ENCODE peak calls at places on chromosomes 2 and 18, in six cellular contexts. A is ovary, L is adrenal gland, O is chondrocyte, E is keratinocyte, U is WTC11. J is an unnamed sample.

GRCh38 chr2:128600606-128601297 is 282.1 kb upstream of the HS6ST1 start:
- DNase-seq in E (no peak), O (no peak), A (peak), U (no peak), L (peak), J (no peak)

GRCh38 chr18:74368901-74369705 is 53.5 kb downstream of the C18orf63 start:
- DNase-seq in L (no peak), O (no peak), E (no peak), A (no peak), U (no peak), J (no peak)

GRCh38 chr18:70334728-70335329 is 46.0 kb downstream of the SOCS6 start:
- DNase-seq in L (no peak), O (no peak), U (no peak), A (no peak), E (peak), J (no peak)

GRCh38 chr2:220687231-220687843 is 884.8 kb downstream of the EPHA4 start:
- DNase-seq in L (peak), U (peak), O (peak), A (peak), E (no peak), J (peak)

GRCh38 chr2:77016481-77016880 is 505.7 kb downstream of the LRRTM4 start:
- DNase-seq in E (no peak), L (no peak), A (no peak), O (no peak), U (no peak), J (no peak)

GRCh38 chr18:43013489-43013888 is 102.0 kb downstream of the RIT2 start:
- DNase-seq in L (no peak), E (no peak), O (no peak), A (no peak), U (no peak), J (no peak)

GRCh38 chr18:51391731-51392130 is 194.2 kb upstream of the MEX3C start:
- DNase-seq in E (no peak), U (no peak), L (no peak), O (no peak), A (no peak), J (no peak)

GRCh38 chr2:73984203-73984921 is at the start of gene TET3:
- DNase-seq in A (peak), O (no peak), E (no peak), U (peak), L (no peak), J (peak)

GRCh38 chr18:10353791-10354190 is 100.6 kb upstream of the APCDD1 start:
- DNase-seq in A (no peak), U (no peak), E (peak), O (no peak), L (no peak), J (no peak)

GRCh38 chr2:172516299-172516698 is 39.6 kb upstream of the PDK1 start:
- DNase-seq in E (no peak), L (no peak), U (no peak), A (no peak), O (no peak), J (no peak)

GRCh38 chr2:234495801-234496441 is 960 bp downstream of the ARL4C start:
- DNase-seq in A (no peak), U (peak), L (peak), E (no peak), O (no peak), J (no peak)

GRCh38 chr2:203453858-203454451 is 81.1 kb downstream of the RAPH1 start:
- DNase-seq in A (peak), U (no peak), L (no peak), O (no peak), E (no peak), J (peak)

GRCh38 chr2:123258864-123259263 is 766.2 kb upstream of the CNTNAP5 start:
- DNase-seq in U (no peak), E (no peak), A (no peak), O (no peak), L (no peak), J (no peak)

DNA sequence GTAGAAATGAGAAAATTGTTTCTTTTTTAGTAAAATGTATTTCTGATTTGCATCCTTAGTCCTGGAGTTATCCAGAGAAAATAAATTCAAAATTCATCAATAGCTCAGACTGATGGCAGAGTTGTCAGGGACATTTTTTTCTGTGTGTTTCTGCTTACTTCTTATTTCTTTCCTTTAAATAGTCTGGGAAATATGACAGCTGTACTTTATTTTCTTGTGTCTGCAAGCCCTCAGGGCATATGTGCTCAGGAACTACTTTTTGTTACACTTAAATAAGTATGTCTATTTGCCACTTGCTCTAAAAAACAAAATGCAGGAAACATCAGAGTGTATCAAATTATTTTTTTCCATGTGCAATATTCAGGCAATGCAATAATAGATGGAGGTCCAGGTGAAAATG is 126.8 kb upstream of the UNC80 start:
- DNase-seq in A (no peak), O (no peak), E (no peak), L (no peak), U (no peak), J (no peak)
- TF ChIP-seq CTCF in A (no peak), O (no peak), E (no peak), L (no peak), U (no peak), J (no peak)

DNA sequence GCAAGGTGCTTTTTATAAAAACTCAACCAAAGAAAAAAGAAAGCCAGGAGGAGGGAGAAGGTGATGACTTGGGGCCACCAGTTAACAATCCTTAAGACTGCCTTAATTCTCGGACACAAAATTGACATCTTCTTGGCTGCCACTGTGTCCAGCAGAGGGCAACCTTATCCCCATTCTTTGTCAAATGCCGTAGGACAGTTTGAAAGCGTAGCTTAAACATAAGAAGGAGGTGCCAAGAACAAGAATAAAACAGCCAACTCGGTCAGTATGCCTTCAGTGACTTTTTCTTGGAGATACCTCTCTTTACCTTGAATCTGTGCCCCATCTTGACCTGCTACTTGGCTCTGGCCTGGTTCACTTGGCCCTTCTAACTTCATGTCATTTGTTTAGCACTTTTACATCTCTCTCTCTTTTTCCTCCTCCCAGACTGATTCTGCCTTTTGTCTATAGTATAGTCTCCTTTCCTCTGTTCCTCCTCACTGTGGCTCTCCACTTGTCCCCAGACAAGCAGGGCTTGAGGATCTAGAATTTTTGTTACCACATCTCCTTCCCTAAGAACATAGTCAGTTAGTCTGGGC is 183.5 kb downstream of the MYO3B start:
- DNase-seq in L (peak), U (peak), E (peak), A (no peak), O (no peak), J (peak)
- TF ChIP-seq CTCF in L (peak), U (peak), E (peak), A (no peak), O (peak), J (peak)

GRCh38 chr2:2845796-2846315 is 514.8 kb upstream of the MYT1L start:
- DNase-seq in O (no peak), L (no peak), A (no peak), U (no peak), E (no peak), J (no peak)

GRCh38 chr2:2845267-2845666 is 514.2 kb upstream of the MYT1L start:
- DNase-seq in U (no peak), L (no peak), A (no peak), O (no peak), E (no peak), J (no peak)

GRCh38 chr2:2846379-2847130 is 515.5 kb upstream of the MYT1L start:
- DNase-seq in A (peak), O (peak), U (no peak), L (no peak), E (no peak), J (no peak)

GRCh38 chr2:2842466-2842865 is 511.4 kb upstream of the MYT1L start:
- DNase-seq in A (no peak), U (no peak), L (no peak), E (no peak), O (no peak), J (no peak)

DNA sequence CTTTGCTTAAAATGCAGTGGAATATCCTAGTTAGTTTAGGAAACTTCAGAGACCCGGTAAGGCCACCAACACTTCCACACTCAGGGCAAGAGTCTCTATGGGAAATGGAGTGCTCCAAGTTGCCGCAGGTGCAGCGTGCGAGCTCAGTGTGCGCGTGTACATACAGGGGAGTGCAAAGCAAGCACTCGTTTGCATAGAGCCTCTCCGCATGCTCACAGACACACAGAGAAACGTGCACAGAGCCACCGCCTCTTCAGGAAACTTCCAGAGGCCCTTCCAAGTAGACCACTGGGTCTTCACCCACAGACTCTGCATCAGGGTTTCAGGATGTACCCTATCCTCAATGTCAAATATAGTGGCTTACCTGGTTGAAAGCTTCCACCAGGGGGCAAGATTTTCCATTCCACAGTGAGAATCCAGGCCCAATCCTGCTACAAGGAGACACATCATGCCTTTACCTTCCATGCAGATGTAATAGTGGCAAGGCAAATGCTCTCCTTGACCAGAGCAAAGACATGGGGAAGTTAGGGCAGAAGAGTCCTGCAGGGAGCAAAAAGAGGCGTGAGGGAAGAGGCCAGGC is 513.0 kb upstream of the MYT1L start:
- DNase-seq in L (no peak), U (peak), E (no peak), A (no peak), O (no peak), J (no peak)
- TF ChIP-seq CTCF in L (no peak), U (peak), E (peak), A (no peak), O (peak), J (no peak)

GRCh38 chr2:238105506-238106338 is 5.6 kb downstream of the ESPNL start:
- DNase-seq in U (no peak), E (no peak), L (no peak), A (peak), O (no peak), J (no peak)

GRCh38 chr2:238106339-238106697 is 6.2 kb downstream of the ESPNL start:
- DNase-seq in E (no peak), O (no peak), U (peak), A (no peak), L (no peak), J (no peak)

GRCh38 chr2:238107525-238108422 is 7.6 kb downstream of the ESPNL start:
- DNase-seq in O (no peak), L (peak), E (no peak), U (peak), A (peak), J (peak)

GRCh38 chr2:238108423-238109201 is 8.5 kb downstream of the ESPNL start:
- DNase-seq in A (peak), E (no peak), U (peak), O (peak), L (peak), J (no peak)

GRCh38 chr2:238106698-238107524 is 6.8 kb downstream of the ESPNL start:
- DNase-seq in L (no peak), O (no peak), E (no peak), A (peak), U (peak), J (no peak)
- TF ChIP-seq CTCF in L (no peak), O (peak), E (peak), A (no peak), U (peak), J (no peak)

GRCh38 chr2:239598732-239599090 is 197.9 kb upstream of the HDAC4 start:
- DNase-seq in A (no peak), E (no peak), U (no peak), L (no peak), O (no peak), J (no peak)
- TF ChIP-seq CTCF in A (no peak), E (no peak), U (no peak), L (no peak), O (no peak), J (no peak)

DNA sequence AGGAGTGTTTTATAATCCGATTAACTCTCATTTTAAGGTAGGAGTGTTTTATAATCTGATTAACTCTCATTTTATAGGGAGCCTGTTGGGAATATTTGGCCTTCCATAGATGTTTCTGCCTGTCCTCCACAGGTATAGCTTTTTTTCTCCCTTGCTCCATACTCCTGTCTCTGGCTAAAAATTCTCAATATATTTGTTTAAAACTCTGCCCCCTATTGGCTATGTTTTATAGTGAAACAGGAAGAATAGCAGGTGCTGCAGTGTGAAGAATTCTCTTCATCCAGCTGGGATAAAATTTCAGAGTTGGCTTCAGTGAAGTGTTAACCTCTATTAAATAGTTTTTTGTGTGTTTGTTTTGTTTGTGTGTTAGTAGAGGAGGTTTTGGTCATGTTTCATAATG is 1046.0 kb upstream of the TMEFF2 start:
- DNase-seq in E (no peak), A (no peak), U (no peak), O (no peak), L (no peak), J (no peak)
- TF ChIP-seq CTCF in E (no peak), A (no peak), U (peak), O (peak), L (no peak), J (peak)

GRCh38 chr2:144460981-144461766 is 58.7 kb downstream of the ZEB2 start:
- DNase-seq in L (peak), U (no peak), O (no peak), A (peak), E (no peak), J (no peak)
- TF ChIP-seq CTCF in L (no peak), U (no peak), O (no peak), A (no peak), E (no peak), J (no peak)

GRCh38 chr18:79399275-79400081 is 3.7 kb downstream of the NFATC1 start:
- DNase-seq in A (no peak), L (no peak), U (no peak), O (peak), E (no peak), J (no peak)

GRCh38 chr18:79401494-79402208 is 5.9 kb downstream of the NFATC1 start:
- DNase-seq in U (no peak), O (peak), L (no peak), A (no peak), E (no peak), J (no peak)

GRCh38 chr18:79402209-79402576 is 6.5 kb downstream of the NFATC1 start:
- DNase-seq in A (no peak), O (peak), U (no peak), E (no peak), L (no peak), J (no peak)

GRCh38 chr18:79400091-79400590 is 4.4 kb downstream of the NFATC1 start:
- DNase-seq in A (peak), O (peak), E (no peak), U (peak), L (peak), J (peak)

GRCh38 chr18:79400591-79401381 is 5.1 kb downstream of the NFATC1 start:
- DNase-seq in A (no peak), E (no peak), U (no peak), L (peak), O (peak), J (peak)
- TF ChIP-seq CTCF in A (no peak), E (no peak), U (no peak), L (no peak), O (no peak), J (no peak)

GRCh38 chr2:86520153-86520552 is 43.1 kb downstream of the CHMP3 start:
- DNase-seq in A (no peak), U (no peak), O (no peak), L (no peak), E (no peak), J (no peak)
- TF ChIP-seq CTCF in A (no peak), U (no peak), O (peak), L (no peak), E (no peak), J (no peak)

GRCh38 chr2:27428213-27428977 is at the start of gene NRBP1:
- DNase-seq in U (peak), L (peak), A (peak), O (peak), E (no peak), J (peak)
- TF ChIP-seq CTCF in U (no peak), L (no peak), A (peak), O (peak), E (peak), J (peak)